ENCODE peak calls at places on chromosomes 3 and 15, in nine cellular contexts. O is activated T-cell treated with anti-CD3 and anti-CD28 coated beads for 1 hour; M is hypothalamus; S is progenitor cell of endocrine pancreas; K is NB4; J is substantia nigra; V is effector memory CD8-positive, alpha-beta T cell; A is GM04504; F is activated CD4-positive, alpha-beta T cell treated with anti-CD3 and anti-CD28 coated beads for 4 hours. D is an unnamed sample.

GRCh38 chr15:68277131-68277604 is 377 bp upstream of the FEM1B start:
- DNase-seq in A (no peak), V (no peak), M (peak), F (peak), O (peak), K (no peak), S (no peak), J (peak), D (peak)

GRCh38 chr15:69755571-69756310 is 303.1 kb downstream of the RPLP1 start:
- DNase-seq in S (no peak), V (peak), J (no peak), K (peak), A (no peak), O (peak), F (peak), M (no peak), D (peak)

GRCh38 chr15:79418693-79419279 is 13.3 kb upstream of the MINAR1 start:
- DNase-seq in S (no peak), A (no peak), K (no peak), O (no peak), V (no peak), M (no peak), J (no peak), F (no peak), D (no peak)

GRCh38 chr3:24428470-24428869 is 66.2 kb downstream of the THRB start:
- DNase-seq in F (no peak), J (no peak), M (no peak), O (no peak), A (no peak), S (no peak), V (no peak), K (no peak), D (no peak)

GRCh38 chr3:4971838-4972237 is 7.4 kb upstream of the BHLHE40 start:
- DNase-seq in O (no peak), J (no peak), F (no peak), A (no peak), V (no peak), K (no peak), S (no peak), M (no peak), D (no peak)

GRCh38 chr3:56915969-56916586 is 114.3 kb upstream of the ARHGEF3 start:
- DNase-seq in O (peak), A (no peak), V (peak), K (peak), J (no peak), S (no peak), M (no peak), F (peak), D (no peak)

GRCh38 chr15:91049378-91050127 is 27.2 kb upstream of the VPS33B start:
- DNase-seq in O (peak), A (peak), J (peak), K (peak), M (peak), V (peak), F (peak), S (peak), D (peak)

GRCh38 chr3:85288257-85288656 is 329.5 kb downstream of the CADM2 start:
- DNase-seq in F (no peak), M (no peak), K (no peak), J (no peak), O (no peak), A (no peak), V (no peak), S (no peak), D (no peak)

GRCh38 chr3:189563841-189564563 is 67.2 kb upstream of the TP63 start:
- DNase-seq in M (no peak), A (peak), K (peak), O (no peak), S (no peak), F (no peak), V (no peak), J (no peak), D (peak)

GRCh38 chr3:976021-976420 is 116.8 kb upstream of the CNTN6 start:
- DNase-seq in A (no peak), F (no peak), K (no peak), S (no peak), M (no peak), O (no peak), J (no peak), V (no peak), D (peak)

GRCh38 chr3:106514431-106514830 is 645.6 kb upstream of the CBLB start:
- DNase-seq in J (no peak), O (no peak), M (no peak), K (no peak), A (no peak), V (no peak), S (no peak), F (no peak), D (no peak)

GRCh38 chr3:100797921-100798491 is 88.7 kb downstream of the TFG start:
- DNase-seq in S (no peak), K (no peak), O (no peak), J (no peak), A (no peak), V (no peak), F (no peak), M (no peak), D (no peak)

GRCh38 chr3:193665370-193665989 is 72.5 kb downstream of the OPA1 start:
- DNase-seq in O (no peak), K (peak), F (no peak), J (no peak), S (no peak), V (no peak), A (no peak), M (no peak), D (peak)

GRCh38 chr3:194177156-194177555 is 41.2 kb downstream of the HES1 start:
- DNase-seq in V (no peak), A (no peak), J (no peak), O (no peak), F (no peak), S (no peak), K (no peak), M (no peak), D (peak)

GRCh38 chr3:184889312-184889904 is 77.4 kb downstream of the VPS8 start:
- DNase-seq in K (no peak), F (no peak), A (no peak), M (no peak), J (no peak), V (no peak), S (no peak), O (no peak), D (no peak)

GRCh38 chr3:109254760-109255159 is 61.6 kb downstream of the DPPA2 start:
- DNase-seq in M (no peak), O (no peak), V (no peak), J (no peak), A (no peak), S (no peak), F (no peak), K (no peak), D (no peak)

GRCh38 chr3:17057316-17057715 is 172.6 kb downstream of the PLCL2 start:
- DNase-seq in J (no peak), A (peak), F (no peak), M (no peak), S (no peak), V (no peak), K (no peak), O (no peak), D (peak)

GRCh38 chr3:167887096-167887495 is 151.6 kb downstream of the SERPINI1 start:
- DNase-seq in O (no peak), F (no peak), V (no peak), J (no peak), A (no peak), K (no peak), M (no peak), S (no peak), D (peak)

GRCh38 chr3:177041730-177042551 is 155.3 kb downstream of the TBL1XR1 start:
- DNase-seq in M (no peak), A (no peak), J (no peak), V (no peak), F (no peak), S (no peak), K (no peak), O (no peak), D (no peak)